ENCODE peak calls at places on chromosomes 6 and 20, in nine cellular contexts. W, X, O, F, U, V, K, R and G are unnamed samples.

GRCh38 chr6:52417675-52418111 is 2.4 kb upstream of the EFHC1 start:
- DNase-seq in W (peak), X (no peak), O (peak), F (no peak), U (no peak), V (peak), K (peak), R (no peak), G (no peak)

GRCh38 chr6:12785921-12786320 is 69.4 kb downstream of the PHACTR1 start:
- DNase-seq in W (no peak), X (no peak), O (no peak), F (no peak), U (no peak), V (no peak), K (no peak), R (no peak), G (no peak)

GRCh38 chr6:132132911-132133639 is 181.9 kb upstream of the CCN2 start:
- DNase-seq in W (no peak), X (no peak), O (peak), F (no peak), U (no peak), V (peak), K (peak), R (peak), G (no peak)

GRCh38 chr6:72649032-72649984 is 27.4 kb downstream of the KCNQ5 start:
- DNase-seq in W (peak), X (no peak), O (peak), F (no peak), U (no peak), V (peak), K (peak), R (peak), G (no peak)

GRCh38 chr6:30570760-30571084 is 520 bp upstream of the ABCF1 start:
- DNase-seq in W (no peak), X (no peak), O (peak), F (no peak), U (no peak), V (no peak), K (no peak), R (no peak), G (peak)

GRCh38 chr20:56634735-56635422 is 5.8 kb downstream of the TFAP2C start:
- DNase-seq in W (no peak), X (no peak), O (no peak), F (no peak), U (no peak), V (no peak), K (no peak), R (no peak), G (no peak)

GRCh38 chr6:75421316-75422023 is 72.1 kb downstream of the FILIP1 start:
- DNase-seq in W (no peak), X (no peak), O (no peak), F (no peak), U (no peak), V (peak), K (peak), R (no peak), G (no peak)

GRCh38 chr6:121617388-121617787 is 181.9 kb downstream of the GJA1 start:
- DNase-seq in W (no peak), X (no peak), O (no peak), F (no peak), U (no peak), V (no peak), K (no peak), R (no peak), G (no peak)

GRCh38 chr20:57676517-57677322 is 33.1 kb downstream of the PMEPA1 start:
- DNase-seq in W (no peak), X (peak), O (no peak), F (no peak), U (no peak), V (no peak), K (no peak), R (no peak), G (no peak)

GRCh38 chr20:59014680-59015389 is 4.4 kb upstream of the TUBB1 start:
- DNase-seq in W (no peak), X (no peak), O (no peak), F (no peak), U (no peak), V (no peak), K (no peak), R (no peak), G (no peak)

GRCh38 chr20:61661025-61661424 is 404.7 kb downstream of the TAF4 start:
- DNase-seq in W (no peak), X (no peak), O (no peak), F (no peak), U (no peak), V (no peak), K (no peak), R (no peak), G (no peak)

GRCh38 chr20:9349256-9349655 is 165.1 kb upstream of the LAMP5 start:
- DNase-seq in W (no peak), X (no peak), O (no peak), F (no peak), U (no peak), V (no peak), K (no peak), R (no peak), G (no peak)

GRCh38 chr20:31712564-31713311 is 9.9 kb downstream of the BCL2L1 start:
- DNase-seq in W (peak), X (peak), O (peak), F (peak), U (peak), V (peak), K (peak), R (peak), G (peak)

GRCh38 chr6:129828229-129828628 is 32.9 kb downstream of the TMEM244 start:
- DNase-seq in W (no peak), X (no peak), O (no peak), F (no peak), U (no peak), V (no peak), K (no peak), R (no peak), G (no peak)

GRCh38 chr6:139135578-139136545 is 982 bp downstream of the HECA start:
- DNase-seq in W (no peak), X (peak), O (peak), F (peak), U (peak), V (no peak), K (peak), R (no peak), G (peak)

GRCh38 chr6:56507517-56507916 is 135.2 kb downstream of the DST start:
- DNase-seq in W (no peak), X (no peak), O (no peak), F (no peak), U (no peak), V (no peak), K (no peak), R (no peak), G (no peak)

GRCh38 chr20:4717816-4718215 is 3.9 kb upstream of the PRND start:
- DNase-seq in W (peak), X (no peak), O (peak), F (no peak), U (no peak), V (peak), K (no peak), R (no peak), G (no peak)

GRCh38 chr20:45576995-45577394 is 2.1 kb downstream of the WFDC8 start:
- DNase-seq in W (no peak), X (no peak), O (peak), F (no peak), U (no peak), V (no peak), K (peak), R (peak), G (no peak)

GRCh38 chr20:18005170-18005989 is 36.6 kb downstream of the MGME1 start:
- DNase-seq in W (no peak), X (no peak), O (no peak), F (no peak), U (no peak), V (no peak), K (no peak), R (no peak), G (no peak)

GRCh38 chr6:148231572-148231971 is 111.1 kb upstream of the SASH1 start:
- DNase-seq in W (no peak), X (no peak), O (peak), F (no peak), U (no peak), V (peak), K (peak), R (no peak), G (no peak)

GRCh38 chr6:131972761-131973160 is 21.6 kb upstream of the CCN2 start:
- DNase-seq in W (no peak), X (no peak), O (no peak), F (no peak), U (no peak), V (no peak), K (no peak), R (no peak), G (no peak)

GRCh38 chr6:139376604-139377218 is 2.3 kb upstream of the CITED2 start:
- DNase-seq in W (peak), X (peak), O (peak), F (no peak), U (no peak), V (peak), K (peak), R (peak), G (no peak)

GRCh38 chr6:125203395-125203794 is 49.8 kb downstream of the TPD52L1 start:
- DNase-seq in W (no peak), X (no peak), O (no peak), F (no peak), U (no peak), V (peak), K (no peak), R (no peak), G (no peak)

GRCh38 chr6:111992851-111993250 is 61.1 kb upstream of the CCN6 start:
- DNase-seq in W (no peak), X (no peak), O (peak), F (no peak), U (no peak), V (peak), K (peak), R (no peak), G (no peak)

GRCh38 chr20:34549291-34549928 is 9.1 kb upstream of the MAP1LC3A start:
- DNase-seq in W (no peak), X (peak), O (no peak), F (no peak), U (no peak), V (peak), K (peak), R (no peak), G (no peak)

GRCh38 chr20:3818155-3819151 is 1.9 kb upstream of the AP5S1 start:
- DNase-seq in W (peak), X (peak), O (peak), F (peak), U (no peak), V (peak), K (peak), R (peak), G (no peak)

GRCh38 chr6:104509355-104509754 is 350.4 kb downstream of the HACE1 start:
- DNase-seq in W (no peak), X (no peak), O (no peak), F (no peak), U (no peak), V (no peak), K (no peak), R (no peak), G (no peak)

GRCh38 chr20:17935761-17936160 is 32.8 kb downstream of the SNX5 start:
- DNase-seq in W (no peak), X (no peak), O (no peak), F (no peak), U (no peak), V (no peak), K (no peak), R (no peak), G (no peak)

GRCh38 chr6:157682856-157683481 is 140.1 kb upstream of the SNX9 start:
- DNase-seq in W (peak), X (no peak), O (no peak), F (no peak), U (no peak), V (peak), K (peak), R (no peak), G (peak)

GRCh38 chr6:27124252-27124657 is 123.2 kb upstream of the PRSS16 start:
- DNase-seq in W (no peak), X (no peak), O (no peak), F (no peak), U (no peak), V (no peak), K (no peak), R (no peak), G (no peak)

GRCh38 chr20:23143098-23143497 is 57.0 kb upstream of the CD93 start:
- DNase-seq in W (peak), X (no peak), O (peak), F (no peak), U (no peak), V (peak), K (peak), R (peak), G (peak)

GRCh38 chr20:61520761-61521460 is 268.9 kb downstream of the CDH4 start:
- DNase-seq in W (peak), X (no peak), O (peak), F (no peak), U (no peak), V (no peak), K (peak), R (peak), G (peak)

GRCh38 chr6:117448011-117448410 is 22.3 kb upstream of the ROS1 start:
- DNase-seq in W (peak), X (no peak), O (peak), F (no peak), U (no peak), V (no peak), K (peak), R (no peak), G (no peak)